ENCODE peak calls at places on chromosome 2, in five cellular contexts. One of them, this sample, is unnamed.

GRCh38 chr2:119756837-119757236 is 2.9 kb upstream of the PTPN4 start:
- DNase-seq in MM.1S: no peak
- DNase-seq in lower lobe of right lung: no peak
- DNase-seq in mammary epithelial cell: peak; percentile 83
- DNase-seq in pancreas: peak; percentile 63
- DNase-seq in this sample: no peak

GRCh38 chr2:229314117-229314516 is 43.0 kb upstream of the PID1 start:
- DNase-seq in MM.1S: no peak
- DNase-seq in lower lobe of right lung: no peak
- DNase-seq in mammary epithelial cell: no peak
- DNase-seq in pancreas: no peak
- DNase-seq in this sample: no peak

GRCh38 chr2:9630750-9631483 is at the start of gene YWHAQ:
- DNase-seq in MM.1S: peak; percentile 99
- DNase-seq in lower lobe of right lung: peak; percentile 99
- DNase-seq in mammary epithelial cell: peak; percentile 99
- DNase-seq in pancreas: peak; percentile 98
- DNase-seq in this sample: peak; percentile 98

GRCh38 chr2:695111-695510 is 17.9 kb upstream of the TMEM18 start:
- DNase-seq in MM.1S: no peak
- DNase-seq in lower lobe of right lung: no peak
- DNase-seq in mammary epithelial cell: no peak
- DNase-seq in pancreas: peak; percentile 90
- DNase-seq in this sample: no peak

GRCh38 chr2:77954931-77955330 is 432.8 kb upstream of the LRRTM4 start:
- DNase-seq in MM.1S: no peak
- DNase-seq in lower lobe of right lung: no peak
- DNase-seq in mammary epithelial cell: no peak
- DNase-seq in pancreas: no peak
- DNase-seq in this sample: no peak

GRCh38 chr2:241645056-241645914 is 7.8 kb downstream of the ATG4B start:
- DNase-seq in MM.1S: no peak
- DNase-seq in lower lobe of right lung: no peak
- DNase-seq in mammary epithelial cell: no peak
- DNase-seq in pancreas: peak; percentile 32
- DNase-seq in this sample: no peak

GRCh38 chr2:176157499-176158305 is 595 bp downstream of the HOXD3 start:
- DNase-seq in MM.1S: no peak
- DNase-seq in lower lobe of right lung: no peak
- DNase-seq in mammary epithelial cell: no peak
- DNase-seq in pancreas: no peak
- DNase-seq in this sample: no peak

GRCh38 chr2:201396595-201396994 is 39.5 kb upstream of the FLACC1 start:
- DNase-seq in MM.1S: no peak
- DNase-seq in lower lobe of right lung: no peak
- DNase-seq in mammary epithelial cell: no peak
- DNase-seq in pancreas: no peak
- DNase-seq in this sample: no peak

GRCh38 chr2:230995821-230996220 is at the start of gene SPATA3:
- DNase-seq in MM.1S: no peak
- DNase-seq in lower lobe of right lung: no peak
- DNase-seq in mammary epithelial cell: no peak
- DNase-seq in pancreas: no peak
- DNase-seq in this sample: no peak

GRCh38 chr2:178882666-178883440 is 75.6 kb upstream of the TTN start:
- DNase-seq in MM.1S: no peak
- DNase-seq in lower lobe of right lung: no peak
- DNase-seq in mammary epithelial cell: peak; percentile 61
- DNase-seq in pancreas: no peak
- DNase-seq in this sample: no peak

GRCh38 chr2:50596521-50596920 is 435.4 kb downstream of the NRXN1 start:
- DNase-seq in MM.1S: no peak
- DNase-seq in lower lobe of right lung: no peak
- DNase-seq in mammary epithelial cell: no peak
- DNase-seq in pancreas: no peak
- DNase-seq in this sample: no peak

GRCh38 chr2:46445561-46445960 is 33.8 kb upstream of the TMEM247 start:
- DNase-seq in MM.1S: no peak
- DNase-seq in lower lobe of right lung: no peak
- DNase-seq in mammary epithelial cell: no peak
- DNase-seq in pancreas: no peak
- DNase-seq in this sample: no peak

GRCh38 chr2:9779572-9780264 is 63.6 kb upstream of the TAF1B start:
- DNase-seq in MM.1S: no peak
- DNase-seq in lower lobe of right lung: peak; percentile 46
- DNase-seq in mammary epithelial cell: no peak
- DNase-seq in pancreas: no peak
- DNase-seq in this sample: no peak

GRCh38 chr2:162025121-162025911 is 48.7 kb downstream of the DPP4 start:
- DNase-seq in MM.1S: no peak
- DNase-seq in lower lobe of right lung: no peak
- DNase-seq in mammary epithelial cell: no peak
- DNase-seq in pancreas: no peak
- DNase-seq in this sample: peak; percentile 60

GRCh38 chr2:187532333-187533120 is 21.7 kb downstream of the TFPI start:
- DNase-seq in MM.1S: no peak
- DNase-seq in lower lobe of right lung: no peak
- DNase-seq in mammary epithelial cell: no peak
- DNase-seq in pancreas: no peak
- DNase-seq in this sample: no peak

GRCh38 chr2:113305146-113305545 is 26.4 kb upstream of the PAX8 start:
- DNase-seq in MM.1S: no peak
- DNase-seq in lower lobe of right lung: no peak
- DNase-seq in mammary epithelial cell: peak; percentile 62
- DNase-seq in pancreas: no peak
- DNase-seq in this sample: no peak

GRCh38 chr2:127637725-127638252 is 8.2 kb upstream of the GPR17 start:
- DNase-seq in MM.1S: no peak
- DNase-seq in lower lobe of right lung: no peak
- DNase-seq in mammary epithelial cell: peak; percentile 50
- DNase-seq in pancreas: peak; percentile 35
- DNase-seq in this sample: peak; percentile 44

GRCh38 chr2:227374158-227374557 is 4.9 kb downstream of the TM4SF20 start:
- DNase-seq in MM.1S: no peak
- DNase-seq in lower lobe of right lung: no peak
- DNase-seq in mammary epithelial cell: peak; percentile 68
- DNase-seq in pancreas: no peak
- DNase-seq in this sample: no peak

GRCh38 chr2:21820271-21820670 is 696.5 kb downstream of the TDRD15 start:
- DNase-seq in MM.1S: no peak
- DNase-seq in lower lobe of right lung: no peak
- DNase-seq in mammary epithelial cell: no peak
- DNase-seq in pancreas: no peak
- DNase-seq in this sample: no peak

GRCh38 chr2:240875228-240876034 is 6.8 kb downstream of the AGXT start:
- DNase-seq in MM.1S: no peak
- DNase-seq in lower lobe of right lung: no peak
- DNase-seq in mammary epithelial cell: no peak
- DNase-seq in pancreas: peak; percentile 49
- DNase-seq in this sample: no peak

GRCh38 chr2:199710551-199710950 is 140.4 kb downstream of the FTCDNL1 start:
- DNase-seq in MM.1S: no peak
- DNase-seq in lower lobe of right lung: no peak
- DNase-seq in mammary epithelial cell: no peak
- DNase-seq in pancreas: no peak
- DNase-seq in this sample: no peak

GRCh38 chr2:61537590-61538178 is 472 bp downstream of the XPO1 start:
- DNase-seq in MM.1S: no peak
- DNase-seq in lower lobe of right lung: no peak
- DNase-seq in mammary epithelial cell: no peak
- DNase-seq in pancreas: peak; percentile 76
- DNase-seq in this sample: no peak

DNA sequence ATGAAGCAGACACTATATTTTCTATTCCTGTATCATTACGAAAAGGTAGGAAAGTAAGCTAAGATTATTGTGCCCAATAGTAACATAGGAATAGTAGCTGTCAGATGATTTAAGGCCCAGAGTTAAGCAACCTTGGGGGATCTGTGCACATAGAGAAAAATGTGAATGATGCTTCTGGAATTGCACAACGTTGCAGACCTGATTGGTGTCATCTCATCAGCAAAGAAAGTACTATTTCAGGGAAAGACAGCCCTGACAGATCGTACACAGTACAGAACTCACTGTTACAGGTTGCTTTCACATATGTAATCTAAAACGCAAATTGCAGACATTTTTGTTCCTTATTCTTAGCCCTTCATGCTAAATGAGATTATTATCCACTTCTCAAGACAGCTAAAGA is 535.9 kb downstream of the TRIB2 start:
- DNase-seq in MM.1S: no peak
- DNase-seq in lower lobe of right lung: no peak
- DNase-seq in mammary epithelial cell: no peak
- DNase-seq in pancreas: no peak
- DNase-seq in this sample: no peak
- H3K9me3 ChIP-seq in MM.1S: no peaks in the 10 kb centered on the region
- H3K9me3 ChIP-seq in lower lobe of right lung: no peaks in the 10 kb centered on the region
- H3K9me3 ChIP-seq in mammary epithelial cell: no peaks in the 10 kb centered on the region
- H3K9me3 ChIP-seq in pancreas: no peaks in the 10 kb centered on the region
- H3K9me3 ChIP-seq in this sample: no peaks in the 10 kb centered on the region

GRCh38 chr2:37625156-37625555 is 46.3 kb downstream of the CDC42EP3 start:
- DNase-seq in MM.1S: no peak
- DNase-seq in lower lobe of right lung: no peak
- DNase-seq in mammary epithelial cell: peak; percentile 84
- DNase-seq in pancreas: no peak
- DNase-seq in this sample: no peak

GRCh38 chr2:37625781-37626548 is 45.5 kb downstream of the CDC42EP3 start:
- DNase-seq in MM.1S: peak; percentile 89
- DNase-seq in lower lobe of right lung: no peak
- DNase-seq in mammary epithelial cell: no peak
- DNase-seq in pancreas: no peak
- DNase-seq in this sample: no peak

GRCh38 chr2:37630298-37630697 is 41.1 kb downstream of the CDC42EP3 start:
- DNase-seq in MM.1S: no peak
- DNase-seq in lower lobe of right lung: no peak
- DNase-seq in mammary epithelial cell: no peak
- DNase-seq in pancreas: no peak
- DNase-seq in this sample: no peak

GRCh38 chr2:37629529-37629928 is 41.9 kb downstream of the CDC42EP3 start:
- DNase-seq in MM.1S: no peak
- DNase-seq in lower lobe of right lung: no peak
- DNase-seq in mammary epithelial cell: peak; percentile 93
- DNase-seq in pancreas: no peak
- DNase-seq in this sample: no peak

DNA sequence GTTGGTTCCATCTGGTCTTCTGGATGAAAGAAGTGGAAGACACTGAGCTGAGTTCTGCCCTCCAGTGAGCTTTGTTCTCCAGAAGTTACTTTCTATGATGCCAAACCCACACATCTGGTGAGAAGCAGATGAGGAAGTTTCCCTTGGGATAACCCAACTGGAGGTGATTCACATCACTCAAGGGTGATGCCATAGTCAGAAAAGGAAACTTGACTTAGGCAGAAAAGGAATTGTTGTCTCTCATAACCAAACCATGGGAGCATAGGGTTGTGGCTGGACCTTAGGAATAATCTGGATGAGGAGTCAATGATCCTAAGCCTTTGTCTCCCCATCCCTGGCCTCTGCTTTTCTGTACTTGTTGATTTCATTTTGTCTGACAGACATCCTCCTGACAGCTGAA is 43.7 kb downstream of the CDC42EP3 start:
- DNase-seq in MM.1S: no peak
- DNase-seq in lower lobe of right lung: no peak
- DNase-seq in mammary epithelial cell: peak; percentile 81
- DNase-seq in pancreas: no peak
- DNase-seq in this sample: no peak
- H3K9me3 ChIP-seq in MM.1S: no peaks in the 10 kb centered on the region
- H3K9me3 ChIP-seq in lower lobe of right lung: no peaks in the 10 kb centered on the region
- H3K9me3 ChIP-seq in mammary epithelial cell: no peaks in the 10 kb centered on the region
- H3K9me3 ChIP-seq in pancreas: no peaks in the 10 kb centered on the region
- H3K9me3 ChIP-seq in this sample: no peaks in the 10 kb centered on the region

GRCh38 chr2:115946891-115947290 is 1504.5 kb downstream of the DPP10 start:
- DNase-seq in MM.1S: no peak
- DNase-seq in lower lobe of right lung: no peak
- DNase-seq in mammary epithelial cell: no peak
- DNase-seq in pancreas: no peak
- DNase-seq in this sample: no peak
- H3K9me3 ChIP-seq in MM.1S: no peaks in the 10 kb centered on the region
- H3K9me3 ChIP-seq in lower lobe of right lung: peaks cover 5% of the 10 kb centered on the region
- H3K9me3 ChIP-seq in mammary epithelial cell: peaks cover 7% of the 10 kb centered on the region
- H3K9me3 ChIP-seq in pancreas: no peaks in the 10 kb centered on the region
- H3K9me3 ChIP-seq in this sample: no peaks in the 10 kb centered on the region

DNA sequence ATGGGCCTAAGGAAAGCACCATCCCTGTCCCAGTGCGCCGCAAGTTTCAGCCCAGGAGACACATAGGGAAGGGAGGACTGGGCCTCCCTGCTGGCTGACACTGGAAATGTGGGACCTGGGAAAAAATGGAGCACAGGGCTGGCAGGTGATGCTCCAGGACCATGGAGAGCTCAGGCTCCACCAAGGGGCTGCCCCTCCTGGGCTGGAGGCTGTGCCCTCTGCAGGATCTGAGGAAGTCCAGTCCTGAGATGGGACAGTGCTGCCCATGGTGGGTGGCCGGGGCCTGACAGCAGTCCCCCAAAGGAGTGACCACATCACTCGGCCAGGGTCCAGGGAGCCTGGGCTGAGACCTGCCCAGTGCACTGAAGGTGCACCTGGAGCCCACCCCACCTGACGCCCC is 108.6 kb upstream of the TEKT4 start:
- DNase-seq in MM.1S: no peak
- DNase-seq in lower lobe of right lung: no peak
- DNase-seq in mammary epithelial cell: no peak
- DNase-seq in pancreas: no peak
- DNase-seq in this sample: no peak
- H3K9me3 ChIP-seq in MM.1S: no peaks in the 10 kb centered on the region
- H3K9me3 ChIP-seq in lower lobe of right lung: no peaks in the 10 kb centered on the region
- H3K9me3 ChIP-seq in mammary epithelial cell: peaks cover 9% of the 10 kb centered on the region
- H3K9me3 ChIP-seq in pancreas: no peaks in the 10 kb centered on the region
- H3K9me3 ChIP-seq in this sample: peaks cover 66% of the 10 kb centered on the region

GRCh38 chr2:95525294-95526035 is 40.9 kb upstream of the TRIM43B start:
- DNase-seq in MM.1S: no peak
- DNase-seq in lower lobe of right lung: peak; percentile 84
- DNase-seq in mammary epithelial cell: no peak
- DNase-seq in pancreas: peak; percentile 65
- DNase-seq in this sample: no peak
- H3K9me3 ChIP-seq in MM.1S: no peaks in the 10 kb centered on the region
- H3K9me3 ChIP-seq in lower lobe of right lung: no peaks in the 10 kb centered on the region
- H3K9me3 ChIP-seq in mammary epithelial cell: no peaks in the 10 kb centered on the region
- H3K9me3 ChIP-seq in pancreas: no peaks in the 10 kb centered on the region
- H3K9me3 ChIP-seq in this sample: peaks cover 10% of the 10 kb centered on the region

This sample was measured in AG04450.